ENCODE peak calls at places on chromosome 16, in nine cellular contexts. One of them, this sample, is unnamed.

GRCh38 chr16:10751291-10751697 is 7.7 kb downstream of the NUBP1 start:
- DNase-seq in stimulated activated effector memory CD8-positive, alpha-beta T cell treated with anti-CD3 and anti-CD28 coated beads, Interleukin-12 subunit alpha, Interleukin-12 subunit beta, amount 100 ng/mL, for 72 hours: no peak
- DNase-seq in SJSA1: no peak
- DNase-seq in IMR-90: no peak
- DNase-seq in BE2C: no peak
- DNase-seq in GM03348: no peak
- DNase-seq in PC-9: no peak
- DNase-seq in neural progenitor cell: peak; percentile 14
- DNase-seq in activated T-helper 9 cell treated with anti-CD3 and anti-CD28 coated beads, Interleukin-2, amount 50 U/mL, for 16 hours: no peak
- DNase-seq in this sample: no peak

GRCh38 chr16:71467810-71468209 is 5.8 kb upstream of the ZNF23 start:
- DNase-seq in neural progenitor cell: peak; percentile 85
- DNase-seq in IMR-90: peak; percentile 28
- DNase-seq in PC-9: peak; percentile 12
- DNase-seq in stimulated activated effector memory CD8-positive, alpha-beta T cell treated with anti-CD3 and anti-CD28 coated beads, Interleukin-12 subunit alpha, Interleukin-12 subunit beta, amount 100 ng/mL, for 72 hours: no peak
- DNase-seq in GM03348: peak; percentile 81
- DNase-seq in BE2C: no peak
- DNase-seq in activated T-helper 9 cell treated with anti-CD3 and anti-CD28 coated beads, Interleukin-2, amount 50 U/mL, for 16 hours: peak; percentile 10
- DNase-seq in SJSA1: no peak
- DNase-seq in this sample: no peak

GRCh38 chr16:5056347-5056746 is 9.4 kb downstream of the C16orf89 start:
- DNase-seq in GM03348: peak; percentile 47
- DNase-seq in PC-9: no peak
- DNase-seq in IMR-90: no peak
- DNase-seq in SJSA1: no peak
- DNase-seq in stimulated activated effector memory CD8-positive, alpha-beta T cell treated with anti-CD3 and anti-CD28 coated beads, Interleukin-12 subunit alpha, Interleukin-12 subunit beta, amount 100 ng/mL, for 72 hours: peak; percentile 14
- DNase-seq in neural progenitor cell: peak; percentile 80
- DNase-seq in BE2C: peak; percentile 66
- DNase-seq in activated T-helper 9 cell treated with anti-CD3 and anti-CD28 coated beads, Interleukin-2, amount 50 U/mL, for 16 hours: peak; percentile 3
- DNase-seq in this sample: no peak

GRCh38 chr16:49663081-49664057 is 192.5 kb downstream of the ZNF423 start:
- DNase-seq in PC-9: no peak
- DNase-seq in neural progenitor cell: no peak
- DNase-seq in BE2C: no peak
- DNase-seq in SJSA1: no peak
- DNase-seq in GM03348: peak; percentile 39
- DNase-seq in stimulated activated effector memory CD8-positive, alpha-beta T cell treated with anti-CD3 and anti-CD28 coated beads, Interleukin-12 subunit alpha, Interleukin-12 subunit beta, amount 100 ng/mL, for 72 hours: no peak
- DNase-seq in activated T-helper 9 cell treated with anti-CD3 and anti-CD28 coated beads, Interleukin-2, amount 50 U/mL, for 16 hours: no peak
- DNase-seq in IMR-90: no peak
- DNase-seq in this sample: no peak

GRCh38 chr16:84277244-84277823 is 17.3 kb upstream of the WFDC1 start:
- DNase-seq in BE2C: peak; percentile 75
- DNase-seq in IMR-90: peak; percentile 33
- DNase-seq in SJSA1: peak; percentile 74
- DNase-seq in GM03348: peak; percentile 78
- DNase-seq in stimulated activated effector memory CD8-positive, alpha-beta T cell treated with anti-CD3 and anti-CD28 coated beads, Interleukin-12 subunit alpha, Interleukin-12 subunit beta, amount 100 ng/mL, for 72 hours: peak; percentile 61
- DNase-seq in activated T-helper 9 cell treated with anti-CD3 and anti-CD28 coated beads, Interleukin-2, amount 50 U/mL, for 16 hours: peak; percentile 57
- DNase-seq in PC-9: peak; percentile 46
- DNase-seq in neural progenitor cell: peak; percentile 84
- DNase-seq in this sample: no peak

GRCh38 chr16:67842509-67843342 is 606 bp downstream of the THAP11 start:
- DNase-seq in IMR-90: peak; percentile 46
- DNase-seq in activated T-helper 9 cell treated with anti-CD3 and anti-CD28 coated beads, Interleukin-2, amount 50 U/mL, for 16 hours: peak; percentile 42
- DNase-seq in neural progenitor cell: peak; percentile 83
- DNase-seq in PC-9: no peak
- DNase-seq in SJSA1: peak; percentile 53
- DNase-seq in stimulated activated effector memory CD8-positive, alpha-beta T cell treated with anti-CD3 and anti-CD28 coated beads, Interleukin-12 subunit alpha, Interleukin-12 subunit beta, amount 100 ng/mL, for 72 hours: peak; percentile 49
- DNase-seq in GM03348: peak; percentile 38
- DNase-seq in BE2C: peak; percentile 73
- DNase-seq in this sample: no peak

GRCh38 chr16:71542377-71542776 is 16.2 kb downstream of the CHST4 start:
- DNase-seq in neural progenitor cell: peak; percentile 84
- DNase-seq in IMR-90: peak; percentile 6
- DNase-seq in PC-9: no peak
- DNase-seq in stimulated activated effector memory CD8-positive, alpha-beta T cell treated with anti-CD3 and anti-CD28 coated beads, Interleukin-12 subunit alpha, Interleukin-12 subunit beta, amount 100 ng/mL, for 72 hours: peak; percentile 49
- DNase-seq in GM03348: peak; percentile 14
- DNase-seq in BE2C: peak; percentile 71
- DNase-seq in SJSA1: no peak
- DNase-seq in activated T-helper 9 cell treated with anti-CD3 and anti-CD28 coated beads, Interleukin-2, amount 50 U/mL, for 16 hours: peak; percentile 16
- DNase-seq in this sample: no peak

GRCh38 chr16:69566437-69567030 is 768 bp downstream of the NFAT5 start:
- DNase-seq in IMR-90: peak; percentile 68
- DNase-seq in BE2C: peak; percentile 46
- DNase-seq in neural progenitor cell: peak; percentile 75
- DNase-seq in activated T-helper 9 cell treated with anti-CD3 and anti-CD28 coated beads, Interleukin-2, amount 50 U/mL, for 16 hours: peak; percentile 8
- DNase-seq in SJSA1: peak; percentile 71
- DNase-seq in PC-9: peak; percentile 50
- DNase-seq in stimulated activated effector memory CD8-positive, alpha-beta T cell treated with anti-CD3 and anti-CD28 coated beads, Interleukin-12 subunit alpha, Interleukin-12 subunit beta, amount 100 ng/mL, for 72 hours: no peak
- DNase-seq in GM03348: peak; percentile 85
- DNase-seq in this sample: peak; percentile 41

GRCh38 chr16:87819282-87819681 is 50.0 kb downstream of the SLC7A5 start:
- DNase-seq in neural progenitor cell: no peak
- DNase-seq in BE2C: no peak
- DNase-seq in stimulated activated effector memory CD8-positive, alpha-beta T cell treated with anti-CD3 and anti-CD28 coated beads, Interleukin-12 subunit alpha, Interleukin-12 subunit beta, amount 100 ng/mL, for 72 hours: no peak
- DNase-seq in PC-9: no peak
- DNase-seq in SJSA1: no peak
- DNase-seq in GM03348: no peak
- DNase-seq in activated T-helper 9 cell treated with anti-CD3 and anti-CD28 coated beads, Interleukin-2, amount 50 U/mL, for 16 hours: no peak
- DNase-seq in IMR-90: no peak
- DNase-seq in this sample: no peak

GRCh38 chr16:64240586-64240985 is 881.3 kb downstream of the CDH11 start:
- DNase-seq in activated T-helper 9 cell treated with anti-CD3 and anti-CD28 coated beads, Interleukin-2, amount 50 U/mL, for 16 hours: no peak
- DNase-seq in GM03348: peak; percentile 7
- DNase-seq in BE2C: no peak
- DNase-seq in stimulated activated effector memory CD8-positive, alpha-beta T cell treated with anti-CD3 and anti-CD28 coated beads, Interleukin-12 subunit alpha, Interleukin-12 subunit beta, amount 100 ng/mL, for 72 hours: no peak
- DNase-seq in IMR-90: no peak
- DNase-seq in neural progenitor cell: no peak
- DNase-seq in SJSA1: no peak
- DNase-seq in PC-9: no peak
- DNase-seq in this sample: no peak

GRCh38 chr16:23145186-23145585 is 4.1 kb downstream of the USP31 start:
- DNase-seq in BE2C: no peak
- DNase-seq in PC-9: no peak
- DNase-seq in IMR-90: no peak
- DNase-seq in activated T-helper 9 cell treated with anti-CD3 and anti-CD28 coated beads, Interleukin-2, amount 50 U/mL, for 16 hours: no peak
- DNase-seq in GM03348: no peak
- DNase-seq in neural progenitor cell: peak; percentile 12
- DNase-seq in stimulated activated effector memory CD8-positive, alpha-beta T cell treated with anti-CD3 and anti-CD28 coated beads, Interleukin-12 subunit alpha, Interleukin-12 subunit beta, amount 100 ng/mL, for 72 hours: no peak
- DNase-seq in SJSA1: no peak
- DNase-seq in this sample: no peak

GRCh38 chr16:65119905-65120341 is 1.9 kb downstream of the CDH11 start:
- DNase-seq in BE2C: no peak
- DNase-seq in neural progenitor cell: peak; percentile 62
- DNase-seq in IMR-90: peak; percentile 76
- DNase-seq in SJSA1: peak; percentile 42
- DNase-seq in activated T-helper 9 cell treated with anti-CD3 and anti-CD28 coated beads, Interleukin-2, amount 50 U/mL, for 16 hours: no peak
- DNase-seq in PC-9: no peak
- DNase-seq in stimulated activated effector memory CD8-positive, alpha-beta T cell treated with anti-CD3 and anti-CD28 coated beads, Interleukin-12 subunit alpha, Interleukin-12 subunit beta, amount 100 ng/mL, for 72 hours: no peak
- DNase-seq in GM03348: peak; percentile 46
- DNase-seq in this sample: peak; percentile 26

GRCh38 chr16:57383276-57384247 is 11.3 kb downstream of the CX3CL1 start:
- DNase-seq in IMR-90: peak; percentile 36
- DNase-seq in activated T-helper 9 cell treated with anti-CD3 and anti-CD28 coated beads, Interleukin-2, amount 50 U/mL, for 16 hours: no peak
- DNase-seq in neural progenitor cell: no peak
- DNase-seq in stimulated activated effector memory CD8-positive, alpha-beta T cell treated with anti-CD3 and anti-CD28 coated beads, Interleukin-12 subunit alpha, Interleukin-12 subunit beta, amount 100 ng/mL, for 72 hours: no peak
- DNase-seq in SJSA1: peak; percentile 72
- DNase-seq in BE2C: peak; percentile 36
- DNase-seq in PC-9: peak; percentile 52
- DNase-seq in GM03348: peak; percentile 53
- DNase-seq in this sample: no peak

GRCh38 chr16:14510939-14511797 is 118.9 kb downstream of the PARN start:
- DNase-seq in IMR-90: peak; percentile 74
- DNase-seq in stimulated activated effector memory CD8-positive, alpha-beta T cell treated with anti-CD3 and anti-CD28 coated beads, Interleukin-12 subunit alpha, Interleukin-12 subunit beta, amount 100 ng/mL, for 72 hours: no peak
- DNase-seq in GM03348: peak; percentile 76
- DNase-seq in activated T-helper 9 cell treated with anti-CD3 and anti-CD28 coated beads, Interleukin-2, amount 50 U/mL, for 16 hours: no peak
- DNase-seq in PC-9: no peak
- DNase-seq in BE2C: no peak
- DNase-seq in SJSA1: no peak
- DNase-seq in neural progenitor cell: no peak
- DNase-seq in this sample: peak; percentile 74